ENCODE peak calls at places on chromosomes 1 and 21, in six cellular contexts. One of them, this sample, is unnamed.

GRCh38 chr1:234722904-234723588 is 113.1 kb upstream of the IRF2BP2 start:
- DNase-seq in CD8-positive, alpha-beta T cell: peak; percentile 53
- DNase-seq in AG04450: peak; percentile 65
- DNase-seq in fibroblast of lung: peak; percentile 92
- DNase-seq in left ventricle myocardium inferior: peak; percentile 67
- DNase-seq in heart right ventricle: peak; percentile 59
- DNase-seq in this sample: no peak

GRCh38 chr1:202023033-202023433 is 12.6 kb downstream of the ELF3 start:
- DNase-seq in CD8-positive, alpha-beta T cell: no peak
- DNase-seq in AG04450: no peak
- DNase-seq in fibroblast of lung: no peak
- DNase-seq in left ventricle myocardium inferior: no peak
- DNase-seq in heart right ventricle: no peak
- DNase-seq in this sample: no peak

GRCh38 chr1:240122639-240123604 is 31.2 kb downstream of the FMN2 start:
- DNase-seq in CD8-positive, alpha-beta T cell: no peak
- DNase-seq in AG04450: no peak
- DNase-seq in fibroblast of lung: peak; percentile 2
- DNase-seq in left ventricle myocardium inferior: no peak
- DNase-seq in heart right ventricle: no peak
- DNase-seq in this sample: peak; percentile 45

GRCh38 chr21:37460196-37460595 is 93.6 kb downstream of the DYRK1A start:
- DNase-seq in CD8-positive, alpha-beta T cell: no peak
- DNase-seq in AG04450: no peak
- DNase-seq in fibroblast of lung: no peak
- DNase-seq in left ventricle myocardium inferior: no peak
- DNase-seq in heart right ventricle: no peak
- DNase-seq in this sample: no peak

GRCh38 chr1:37865348-37866119 is 6.1 kb upstream of the MTF1 start:
- DNase-seq in CD8-positive, alpha-beta T cell: no peak
- DNase-seq in AG04450: no peak
- DNase-seq in fibroblast of lung: peak; percentile 57
- DNase-seq in left ventricle myocardium inferior: no peak
- DNase-seq in heart right ventricle: no peak
- DNase-seq in this sample: no peak

GRCh38 chr1:231057410-231057809 is 17.4 kb upstream of the FAM89A start:
- DNase-seq in CD8-positive, alpha-beta T cell: no peak
- DNase-seq in AG04450: no peak
- DNase-seq in fibroblast of lung: no peak
- DNase-seq in left ventricle myocardium inferior: no peak
- DNase-seq in heart right ventricle: no peak
- DNase-seq in this sample: no peak

GRCh38 chr1:71097428-71097827 is 16.6 kb upstream of the ZRANB2 start:
- DNase-seq in CD8-positive, alpha-beta T cell: no peak
- DNase-seq in AG04450: no peak
- DNase-seq in fibroblast of lung: no peak
- DNase-seq in left ventricle myocardium inferior: no peak
- DNase-seq in heart right ventricle: no peak
- DNase-seq in this sample: no peak

GRCh38 chr1:8061673-8062386 is 35.7 kb upstream of the ERRFI1 start:
- DNase-seq in CD8-positive, alpha-beta T cell: no peak
- DNase-seq in AG04450: no peak
- DNase-seq in fibroblast of lung: peak; percentile 49
- DNase-seq in left ventricle myocardium inferior: no peak
- DNase-seq in heart right ventricle: no peak
- DNase-seq in this sample: no peak

GRCh38 chr1:54300395-54300794 is 100.4 kb downstream of the MRPL37 start:
- DNase-seq in CD8-positive, alpha-beta T cell: no peak
- DNase-seq in AG04450: no peak
- DNase-seq in fibroblast of lung: no peak
- DNase-seq in left ventricle myocardium inferior: no peak
- DNase-seq in heart right ventricle: no peak
- DNase-seq in this sample: no peak

GRCh38 chr1:34066921-34067603 is 98.0 kb downstream of the CSMD2 start:
- DNase-seq in CD8-positive, alpha-beta T cell: no peak
- DNase-seq in AG04450: peak; percentile 46
- DNase-seq in fibroblast of lung: no peak
- DNase-seq in left ventricle myocardium inferior: no peak
- DNase-seq in heart right ventricle: no peak
- DNase-seq in this sample: no peak

GRCh38 chr1:63779338-63779819 is 5.6 kb downstream of the ROR1 start:
- DNase-seq in CD8-positive, alpha-beta T cell: no peak
- DNase-seq in AG04450: peak; percentile 29
- DNase-seq in fibroblast of lung: peak; percentile 77
- DNase-seq in left ventricle myocardium inferior: no peak
- DNase-seq in heart right ventricle: no peak
- DNase-seq in this sample: no peak

GRCh38 chr1:50348449-50349241 is 74.6 kb downstream of the DMRTA2 start:
- DNase-seq in CD8-positive, alpha-beta T cell: peak; percentile 31
- DNase-seq in AG04450: peak; percentile 46
- DNase-seq in fibroblast of lung: peak; percentile 77
- DNase-seq in left ventricle myocardium inferior: no peak
- DNase-seq in heart right ventricle: no peak
- DNase-seq in this sample: peak; percentile 52

DNA sequence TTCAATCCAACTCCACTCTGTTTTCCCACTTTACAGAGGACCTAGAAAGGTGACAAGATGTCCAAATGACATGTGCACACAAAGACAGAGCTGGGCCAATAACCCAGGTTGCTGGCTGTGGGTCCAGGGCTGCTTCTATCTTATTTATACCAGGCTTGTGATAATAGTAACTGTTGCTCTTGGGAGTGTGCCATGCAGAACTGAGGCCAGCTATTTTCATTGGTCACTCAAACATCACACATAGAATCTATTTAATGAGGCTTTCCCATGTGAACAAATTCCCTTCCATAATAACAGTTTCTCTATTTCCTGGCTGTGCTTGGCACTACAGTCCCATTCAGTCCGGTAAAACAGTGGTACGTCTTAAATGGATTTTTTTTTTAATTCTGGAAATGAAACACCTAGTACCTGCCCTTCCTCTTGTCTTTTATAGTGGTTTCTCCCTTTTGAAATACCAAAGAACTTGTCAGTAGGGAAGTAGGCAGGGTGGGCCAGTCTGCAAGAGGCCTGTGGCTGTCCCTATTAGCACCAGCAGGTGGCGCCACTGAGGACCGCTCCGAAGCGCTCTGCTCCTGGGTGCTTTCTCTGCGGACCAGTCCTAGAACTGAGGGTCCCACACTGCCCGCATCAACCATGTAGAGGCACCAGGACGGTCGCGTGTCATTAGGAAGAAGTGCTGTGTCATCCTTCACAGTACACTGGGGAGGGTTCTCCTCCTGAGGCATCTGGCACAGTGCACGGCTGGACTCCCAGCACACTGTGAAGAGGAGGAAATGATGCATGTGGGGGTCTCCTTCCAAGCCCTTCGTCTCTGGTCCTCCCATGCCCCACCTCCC is 52.1 kb downstream of the GPR161 start:
- DNase-seq in CD8-positive, alpha-beta T cell: peak; percentile 60
- DNase-seq in AG04450: no peak
- DNase-seq in fibroblast of lung: peak; percentile 49
- DNase-seq in left ventricle myocardium inferior: peak; percentile 64
- DNase-seq in heart right ventricle: peak; percentile 73
- DNase-seq in this sample: peak; percentile 49
- TF ChIP-seq CTCF in CD8-positive, alpha-beta T cell: peak; percentile 87
- TF ChIP-seq CTCF in AG04450: peak; percentile 89
- TF ChIP-seq CTCF in fibroblast of lung: peak; percentile 94
- TF ChIP-seq CTCF in left ventricle myocardium inferior: peak; percentile 85
- TF ChIP-seq CTCF in heart right ventricle: peak; percentile 83
- TF ChIP-seq CTCF in this sample: peak; percentile 82

GRCh38 chr1:207808322-207808705 is 56.5 kb downstream of the CD46 start:
- DNase-seq in CD8-positive, alpha-beta T cell: no peak
- DNase-seq in AG04450: no peak
- DNase-seq in fibroblast of lung: no peak
- DNase-seq in left ventricle myocardium inferior: no peak
- DNase-seq in heart right ventricle: no peak
- DNase-seq in this sample: no peak
- TF ChIP-seq CTCF in CD8-positive, alpha-beta T cell: no peak
- TF ChIP-seq CTCF in AG04450: no peak
- TF ChIP-seq CTCF in fibroblast of lung: no peak
- TF ChIP-seq CTCF in left ventricle myocardium inferior: no peak
- TF ChIP-seq CTCF in heart right ventricle: no peak
- TF ChIP-seq CTCF in this sample: no peak

GRCh38 chr1:24648919-24649318 is 5.8 kb downstream of the SRRM1 start:
- DNase-seq in CD8-positive, alpha-beta T cell: no peak
- DNase-seq in AG04450: no peak
- DNase-seq in fibroblast of lung: no peak
- DNase-seq in left ventricle myocardium inferior: no peak
- DNase-seq in heart right ventricle: no peak
- DNase-seq in this sample: no peak
- TF ChIP-seq CTCF in CD8-positive, alpha-beta T cell: no peak
- TF ChIP-seq CTCF in AG04450: no peak
- TF ChIP-seq CTCF in fibroblast of lung: no peak
- TF ChIP-seq CTCF in left ventricle myocardium inferior: no peak
- TF ChIP-seq CTCF in heart right ventricle: no peak
- TF ChIP-seq CTCF in this sample: no peak

DNA sequence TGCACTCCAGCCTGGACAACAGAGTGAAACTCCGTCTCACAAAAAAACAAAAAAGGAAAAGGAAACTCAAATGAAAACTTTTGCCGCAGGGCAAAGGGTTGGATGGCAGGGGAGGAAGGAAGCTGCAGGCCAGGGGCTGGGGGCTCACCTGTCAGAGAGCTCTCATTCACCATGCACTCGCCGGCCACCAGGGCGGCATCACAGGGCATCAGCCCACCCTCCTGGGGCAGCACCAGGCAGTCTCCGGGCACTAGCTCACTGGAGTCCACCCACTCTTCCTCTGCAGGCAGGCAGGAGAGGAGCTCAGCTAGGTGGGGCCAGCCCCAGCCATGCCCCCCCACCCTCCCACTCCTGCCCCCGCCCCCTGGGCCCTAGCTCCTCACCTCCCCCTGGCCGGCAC is 11.9 kb downstream of the ATP13A2 start:
- DNase-seq in CD8-positive, alpha-beta T cell: no peak
- DNase-seq in AG04450: no peak
- DNase-seq in fibroblast of lung: no peak
- DNase-seq in left ventricle myocardium inferior: no peak
- DNase-seq in heart right ventricle: no peak
- DNase-seq in this sample: no peak
- TF ChIP-seq CTCF in CD8-positive, alpha-beta T cell: no peak
- TF ChIP-seq CTCF in AG04450: no peak
- TF ChIP-seq CTCF in fibroblast of lung: no peak
- TF ChIP-seq CTCF in left ventricle myocardium inferior: no peak
- TF ChIP-seq CTCF in heart right ventricle: no peak
- TF ChIP-seq CTCF in this sample: no peak

GRCh38 chr1:64867266-64867665 is 99.1 kb downstream of the JAK1 start:
- DNase-seq in CD8-positive, alpha-beta T cell: no peak
- DNase-seq in AG04450: no peak
- DNase-seq in fibroblast of lung: peak; percentile 33
- DNase-seq in left ventricle myocardium inferior: no peak
- DNase-seq in heart right ventricle: no peak
- DNase-seq in this sample: no peak

GRCh38 chr1:64866689-64867088 is 99.7 kb downstream of the JAK1 start:
- DNase-seq in CD8-positive, alpha-beta T cell: no peak
- DNase-seq in AG04450: no peak
- DNase-seq in fibroblast of lung: peak; percentile 47
- DNase-seq in left ventricle myocardium inferior: no peak
- DNase-seq in heart right ventricle: no peak
- DNase-seq in this sample: no peak

GRCh38 chr1:64861611-64862010 is 104.7 kb downstream of the JAK1 start:
- DNase-seq in CD8-positive, alpha-beta T cell: peak; percentile 22
- DNase-seq in AG04450: no peak
- DNase-seq in fibroblast of lung: peak; percentile 45
- DNase-seq in left ventricle myocardium inferior: no peak
- DNase-seq in heart right ventricle: no peak
- DNase-seq in this sample: no peak

GRCh38 chr1:64865105-64865757 is 101.1 kb downstream of the JAK1 start:
- DNase-seq in CD8-positive, alpha-beta T cell: no peak
- DNase-seq in AG04450: no peak
- DNase-seq in fibroblast of lung: no peak
- DNase-seq in left ventricle myocardium inferior: no peak
- DNase-seq in heart right ventricle: no peak
- DNase-seq in this sample: no peak

GRCh38 chr1:64864018-64864945 is 102.1 kb downstream of the JAK1 start:
- DNase-seq in CD8-positive, alpha-beta T cell: peak; percentile 57
- DNase-seq in AG04450: no peak
- DNase-seq in fibroblast of lung: peak; percentile 3
- DNase-seq in left ventricle myocardium inferior: peak; percentile 65
- DNase-seq in heart right ventricle: peak; percentile 71
- DNase-seq in this sample: no peak
- TF ChIP-seq CTCF in CD8-positive, alpha-beta T cell: no peak
- TF ChIP-seq CTCF in AG04450: no peak
- TF ChIP-seq CTCF in fibroblast of lung: no peak
- TF ChIP-seq CTCF in left ventricle myocardium inferior: no peak
- TF ChIP-seq CTCF in heart right ventricle: no peak
- TF ChIP-seq CTCF in this sample: no peak

DNA sequence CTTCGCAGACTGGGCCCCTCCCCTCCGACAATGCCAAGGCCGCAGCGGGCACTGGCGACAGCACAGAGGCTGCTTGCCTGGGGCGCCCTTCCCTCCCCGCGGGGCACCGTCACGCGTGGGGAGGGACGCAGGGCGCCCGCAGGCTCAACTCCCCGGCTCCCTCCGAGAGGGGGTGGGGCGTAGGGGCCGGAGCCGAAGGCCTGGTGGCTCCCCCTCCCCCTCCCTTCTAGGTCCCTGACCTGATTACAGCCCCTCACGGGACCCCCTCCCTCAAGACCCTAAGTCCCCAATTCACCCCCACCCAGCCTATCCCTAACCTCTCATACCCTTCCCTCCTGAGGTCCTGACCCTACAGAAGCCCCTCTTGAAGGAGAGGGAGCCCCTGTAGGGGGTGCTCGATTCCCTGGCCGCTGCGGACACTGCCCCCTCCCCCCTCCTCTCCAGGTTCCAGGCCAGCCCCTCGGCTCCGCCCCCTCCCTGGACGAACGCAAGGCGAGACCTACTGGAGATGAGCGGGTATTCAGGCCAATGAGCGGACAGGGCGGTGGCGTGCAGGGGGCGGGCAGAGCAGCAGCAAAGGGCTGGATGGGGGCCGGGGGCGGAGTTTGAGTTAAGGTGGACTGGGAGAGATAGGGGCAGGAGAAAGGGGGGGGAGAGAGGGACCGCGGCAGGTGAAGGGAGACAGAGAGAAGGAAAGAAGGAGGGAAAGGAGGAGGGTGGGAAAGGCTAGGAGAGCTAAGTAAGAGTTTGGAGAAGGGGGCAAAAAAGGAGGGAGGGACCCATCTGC is 721 bp upstream of the ZBTB7B start:
- DNase-seq in CD8-positive, alpha-beta T cell: peak; percentile 99
- DNase-seq in AG04450: peak; percentile 97
- DNase-seq in fibroblast of lung: peak; percentile 99
- DNase-seq in left ventricle myocardium inferior: peak; percentile 100
- DNase-seq in heart right ventricle: peak; percentile 100
- DNase-seq in this sample: peak; percentile 99
- TF ChIP-seq CTCF in CD8-positive, alpha-beta T cell: no peak
- TF ChIP-seq CTCF in AG04450: peak; percentile 68
- TF ChIP-seq CTCF in fibroblast of lung: peak; percentile 60
- TF ChIP-seq CTCF in left ventricle myocardium inferior: peak; percentile 51
- TF ChIP-seq CTCF in heart right ventricle: peak; percentile 64
- TF ChIP-seq CTCF in this sample: peak; percentile 48

DNA sequence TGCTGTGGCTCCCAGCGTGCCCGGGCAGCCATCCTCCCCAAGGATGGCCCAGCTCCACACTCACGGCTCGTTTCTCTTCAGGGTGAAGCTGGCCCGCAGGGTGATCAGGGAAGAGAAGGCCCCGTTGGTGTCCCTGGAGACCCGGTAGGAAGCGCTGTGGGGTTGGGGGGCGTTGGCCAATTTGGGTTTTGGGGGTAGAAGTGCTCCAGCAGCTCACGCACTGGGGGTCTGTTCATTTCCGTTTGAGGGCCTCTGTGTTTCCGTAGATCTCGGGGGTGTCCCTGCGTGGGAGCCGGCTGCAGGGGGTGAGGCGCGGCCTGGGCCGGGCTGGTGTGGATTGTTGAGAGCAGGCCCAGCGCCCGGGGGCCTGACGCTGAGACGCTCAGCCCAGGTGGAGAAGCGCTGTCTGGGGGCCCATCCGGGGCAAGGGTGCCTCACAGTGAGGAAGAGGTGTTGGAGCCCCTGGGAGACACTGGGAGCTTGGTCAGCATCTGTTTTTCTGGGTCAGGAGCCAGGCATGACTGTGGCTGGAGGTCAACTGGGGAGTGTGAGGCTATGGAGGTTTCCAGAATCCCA is 12.6 kb downstream of the COL6A1 start:
- DNase-seq in CD8-positive, alpha-beta T cell: no peak
- DNase-seq in AG04450: no peak
- DNase-seq in fibroblast of lung: no peak
- DNase-seq in left ventricle myocardium inferior: peak; percentile 17
- DNase-seq in heart right ventricle: peak; percentile 17
- DNase-seq in this sample: no peak
- TF ChIP-seq CTCF in CD8-positive, alpha-beta T cell: no peak
- TF ChIP-seq CTCF in AG04450: no peak
- TF ChIP-seq CTCF in fibroblast of lung: no peak
- TF ChIP-seq CTCF in left ventricle myocardium inferior: no peak
- TF ChIP-seq CTCF in heart right ventricle: no peak
- TF ChIP-seq CTCF in this sample: no peak

This sample was measured in progenitor cell of endocrine pancreas.